ENCODE peak calls at places on chromosomes 6 and 20, in ten cellular contexts. P, L, Z, D, H, R, G, K, A and I are unnamed samples.

GRCh38 chr6:93789532-93789931 is 370.2 kb upstream of the EPHA7 start:
- DNase-seq in A (no peak), L (no peak), Z (no peak), H (no peak), P (no peak), R (no peak), D (peak; percentile 32), K (no peak), G (no peak), I (no peak)

GRCh38 chr6:11522819-11523218 is 14.7 kb upstream of the TMEM170B start:
- DNase-seq in G (no peak), R (no peak), K (no peak), Z (no peak), P (peak; percentile 10), L (no peak), H (no peak), D (peak; percentile 59), A (no peak), I (no peak)

GRCh38 chr6:188821-189655 is 103.2 kb upstream of the DUSP22 start:
- DNase-seq in K (peak; percentile 56), D (peak; percentile 92), P (peak; percentile 81), L (peak; percentile 83), A (peak; percentile 76), H (peak; percentile 82), R (peak; percentile 80), G (peak; percentile 93), Z (peak; percentile 74), I (peak; percentile 22)

GRCh38 chr20:63042448-63043071 is 35.8 kb upstream of the BHLHE23 start:
- DNase-seq in H (no peak), A (no peak), P (no peak), K (no peak), R (no peak), L (no peak), Z (no peak), D (no peak), G (no peak), I (no peak)

GRCh38 chr6:119521251-119521650 is 171.7 kb upstream of the MAN1A1 start:
- DNase-seq in D (no peak), Z (no peak), L (no peak), K (no peak), R (no peak), A (no peak), H (no peak), P (no peak), G (no peak), I (no peak)

GRCh38 chr20:59147197-59147596 is 16.4 kb upstream of the ZNF831 start:
- DNase-seq in P (no peak), Z (no peak), G (no peak), R (no peak), D (peak; percentile 1), K (no peak), H (no peak), L (no peak), A (no peak), I (no peak)

GRCh38 chr6:168155821-168156741 is 77.1 kb upstream of the FRMD1 start:
- DNase-seq in D (no peak), L (no peak), R (peak; percentile 34), P (no peak), Z (no peak), A (no peak), K (no peak), H (no peak), G (no peak), I (no peak)

GRCh38 chr6:1020837-1021236 is 291.1 kb upstream of the FOXQ1 start:
- DNase-seq in D (no peak), L (no peak), K (no peak), H (no peak), G (no peak), R (no peak), Z (no peak), P (no peak), A (no peak), I (no peak)

GRCh38 chr6:34015576-34015975 is 130.3 kb downstream of the GRM4 start:
- DNase-seq in L (no peak), P (peak; percentile 5), H (no peak), D (no peak), A (peak; percentile 16), R (no peak), Z (no peak), K (no peak), G (peak; percentile 92), I (no peak)

GRCh38 chr20:41172296-41173140 is 35.2 kb downstream of the PLCG1 start:
- DNase-seq in H (no peak), A (no peak), K (peak; percentile 19), Z (no peak), L (peak; percentile 69), D (peak; percentile 59), G (no peak), P (peak; percentile 46), R (peak; percentile 34), I (no peak)

GRCh38 chr6:96466149-96466863 is 55.3 kb upstream of the UFL1 start:
- DNase-seq in K (no peak), L (no peak), A (no peak), R (no peak), Z (no peak), D (no peak), G (no peak), P (no peak), H (no peak), I (no peak)

GRCh38 chr6:100121854-100122609 is 128.0 kb upstream of the MCHR2 start:
- DNase-seq in L (no peak), H (no peak), A (no peak), R (no peak), G (no peak), D (peak; percentile 50), P (no peak), K (no peak), Z (no peak), I (no peak)
- TF ChIP-seq CTCF in L (no peak), H (no peak), A (no peak), R (no peak), G (no peak), D (no peak), P (no peak), K (no peak), Z (no peak), I (no peak)

DNA sequence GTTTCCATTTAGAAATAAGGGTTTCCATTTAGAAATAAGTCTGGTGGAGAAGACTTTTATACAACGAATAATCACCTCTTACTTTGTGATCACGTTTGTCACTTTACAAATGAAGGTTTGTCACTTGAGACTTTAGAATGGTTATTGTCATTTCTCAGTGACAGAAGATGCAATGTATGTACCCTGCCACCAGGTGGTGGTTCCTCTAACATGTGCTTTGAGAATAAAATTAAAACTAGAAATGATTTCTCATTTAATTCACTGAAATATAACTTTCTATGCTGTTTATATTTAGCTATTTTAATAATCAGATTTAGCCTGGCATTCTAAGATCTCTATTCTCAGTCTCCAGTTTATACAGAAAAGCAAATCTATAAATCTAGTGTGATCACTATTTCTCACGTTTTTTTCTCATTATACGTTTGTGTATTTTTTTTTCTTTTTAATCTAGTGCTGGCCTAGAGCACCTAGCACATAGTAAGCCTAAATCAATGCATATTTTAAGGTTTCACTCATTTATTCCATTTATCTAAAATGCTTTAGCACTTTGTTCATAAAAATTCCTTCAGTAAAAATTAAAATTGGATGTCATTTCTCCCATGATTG is 57.4 kb upstream of the TFAP2D start:
- DNase-seq in P (peak; percentile 1), L (no peak), G (peak; percentile 39), D (peak; percentile 8), A (no peak), H (no peak), K (no peak), R (no peak), Z (peak; percentile 1), I (no peak)
- TF ChIP-seq CTCF in P (peak; percentile 43), L (peak; percentile 28), G (peak; percentile 74), D (peak; percentile 37), A (peak; percentile 72), H (peak; percentile 77), K (peak; percentile 25), R (peak; percentile 88), Z (peak; percentile 10), I (peak; percentile 10)

GRCh38 chr6:132726608-132726975 is 12.7 kb upstream of the VNN1 start:
- DNase-seq in K (no peak), P (no peak), L (no peak), D (no peak), A (no peak), Z (no peak), G (no peak), H (no peak), R (no peak), I (no peak)
- TF ChIP-seq CTCF in K (no peak), P (no peak), L (no peak), D (no peak), A (no peak), Z (no peak), G (no peak), H (no peak), R (no peak), I (no peak)

DNA sequence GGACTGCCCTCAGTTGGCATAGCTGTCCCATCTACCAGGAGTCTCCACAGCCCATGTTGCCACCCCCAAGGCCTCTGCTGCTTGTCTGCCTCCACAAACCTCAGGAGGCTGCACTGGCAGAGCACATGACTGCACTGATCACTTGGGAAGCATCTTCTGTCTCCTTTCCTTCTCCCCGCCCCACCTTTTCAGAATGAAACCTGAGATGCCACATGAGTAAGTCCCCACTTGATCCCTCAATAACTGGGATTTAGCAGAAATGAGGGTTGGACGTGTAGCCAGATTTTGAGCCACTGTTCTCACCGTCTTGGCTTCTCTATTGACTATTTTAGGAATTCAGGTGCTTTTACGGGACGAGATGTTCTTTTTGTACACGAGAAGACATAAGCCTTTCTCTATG is 328.4 kb downstream of the CDC5L start:
- DNase-seq in Z (no peak), G (no peak), H (no peak), R (no peak), A (no peak), L (no peak), P (no peak), D (no peak), K (no peak), I (no peak)
- TF ChIP-seq CTCF in Z (no peak), G (no peak), H (no peak), R (no peak), A (no peak), L (no peak), P (no peak), D (no peak), K (no peak), I (no peak)